ENCODE peak calls at places on chromosomes 7 and 10, in six cellular contexts. H is glutamatergic neuron, Z is AG09309, L is brain microvascular endothelial cell, G is bronchial epithelial cell, R is A549. E is an unnamed sample.
A peak's percentile ranks its signal among the peaks of the same experiment; 100 is the strongest.

GRCh38 chr10:75530337-75530736 is 98.9 kb downstream of the LRMDA start:
- DNase-seq in R (peak; percentile 74), Z (no peak), G (peak; percentile 38), L (no peak), H (no peak), E (no peak)

GRCh38 chr7:138880881-138881577 is 83.0 kb upstream of the ATP6V0A4 start:
- DNase-seq in R (no peak), Z (no peak), H (no peak), L (no peak), G (no peak), E (no peak)

GRCh38 chr10:42111661-42112330 is 526.6 kb downstream of the ZNF33B start:
- DNase-seq in R (no peak), Z (no peak), H (no peak), G (no peak), L (no peak), E (no peak)

GRCh38 chr7:101547022-101547915 is 81.8 kb downstream of the MYL10 start:
- DNase-seq in Z (no peak), G (no peak), R (no peak), L (no peak), H (peak; percentile 16), E (no peak)

GRCh38 chr7:38020134-38020533 is 99.7 kb downstream of the EPDR1 start:
- DNase-seq in Z (peak; percentile 39), G (peak; percentile 6), L (peak; percentile 19), R (no peak), H (no peak), E (no peak)

GRCh38 chr10:131750973-131751826 is 149.6 kb upstream of the PPP2R2D start:
- DNase-seq in Z (no peak), H (peak; percentile 27), R (no peak), G (no peak), L (no peak), E (no peak)

GRCh38 chr10:31343009-31343408 is 24.0 kb downstream of the ZEB1 start:
- DNase-seq in H (no peak), R (no peak), G (no peak), L (no peak), Z (no peak), E (no peak)

GRCh38 chr10:109237050-109237449 is 686.3 kb downstream of the XPNPEP1 start:
- DNase-seq in Z (no peak), L (no peak), R (no peak), H (no peak), G (no peak), E (no peak)

GRCh38 chr10:51007781-51008180 is 66.5 kb upstream of the PRKG1 start:
- DNase-seq in G (peak; percentile 83), R (no peak), L (peak; percentile 68), H (no peak), Z (no peak), E (no peak)

GRCh38 chr10:98097611-98098010 is 36.8 kb upstream of the R3HCC1L start:
- DNase-seq in G (no peak), Z (no peak), H (peak; percentile 29), R (no peak), L (no peak), E (no peak)

GRCh38 chr7:157963526-157963925 is 624.1 kb downstream of the PTPRN2 start:
- DNase-seq in G (no peak), Z (no peak), L (no peak), R (no peak), H (no peak), E (no peak)

GRCh38 chr7:84906889-84907288 is 280.0 kb downstream of the SEMA3D start:
- DNase-seq in H (no peak), L (no peak), G (no peak), Z (no peak), R (no peak), E (no peak)

GRCh38 chr7:124251616-124252015 is 218.7 kb upstream of the TMEM229A start:
- DNase-seq in L (no peak), G (no peak), R (no peak), H (no peak), Z (no peak), E (no peak)

GRCh38 chr10:84356951-84357350 is 28.6 kb downstream of the CCSER2 start:
- DNase-seq in H (no peak), Z (no peak), G (no peak), R (no peak), L (no peak), E (no peak)

GRCh38 chr7:149680316-149681025 is 92.9 kb downstream of the ZNF467 start:
- DNase-seq in Z (no peak), L (no peak), G (no peak), H (no peak), R (no peak), E (no peak)

GRCh38 chr7:98621573-98622482 is 4.7 kb downstream of the NPTX2 start:
- DNase-seq in Z (no peak), L (no peak), H (no peak), G (no peak), R (no peak), E (no peak)

GRCh38 chr7:98617960-98618418 is 904 bp downstream of the NPTX2 start:
- DNase-seq in H (peak; percentile 67), R (no peak), L (no peak), G (no peak), Z (no peak), E (no peak)

GRCh38 chr7:98617051-98617959 is at the start of gene NPTX2:
- DNase-seq in H (peak; percentile 96), Z (no peak), G (no peak), L (no peak), R (no peak), E (no peak)

GRCh38 chr7:98618786-98619185 is 1.7 kb downstream of the NPTX2 start:
- DNase-seq in R (no peak), G (peak; percentile 13), H (no peak), L (no peak), Z (no peak), E (no peak)

GRCh38 chr7:98619450-98620321 is 2.6 kb downstream of the NPTX2 start:
- DNase-seq in Z (peak; percentile 52), G (no peak), L (no peak), R (peak; percentile 33), H (peak; percentile 55), E (no peak)
- TF ChIP-seq CTCF in Z (no peak), G (no peak), L (no peak), R (no peak), H (no peak), E (no peak)

DNA sequence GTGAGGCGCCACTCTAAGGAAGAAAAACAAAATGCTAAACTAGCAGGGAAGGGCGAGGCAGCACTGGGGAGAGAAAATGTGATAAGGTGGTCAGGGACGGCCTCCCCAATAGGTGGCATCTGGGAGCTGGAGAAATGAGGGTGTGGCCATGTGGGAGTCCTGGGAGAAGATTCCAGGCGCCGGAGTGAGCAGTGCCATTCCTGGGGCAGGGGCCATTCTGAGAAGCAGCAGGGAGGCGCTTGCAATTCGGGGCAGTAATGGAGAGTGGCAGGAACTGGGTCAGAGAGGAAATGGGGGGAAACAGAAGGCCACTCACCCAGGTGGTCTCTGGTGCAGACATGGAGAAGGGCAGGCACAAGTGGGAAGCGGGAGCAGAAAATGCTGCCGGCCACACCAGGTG is 61.8 kb upstream of the LRRC18 start:
- DNase-seq in R (peak; percentile 13), Z (no peak), H (no peak), G (no peak), L (no peak), E (no peak)
- TF ChIP-seq CTCF in R (no peak), Z (peak; percentile 20), H (no peak), G (no peak), L (peak; percentile 41), E (no peak)

GRCh38 chr7:55157347-55158105 is 138.7 kb downstream of the EGFR start:
- DNase-seq in Z (no peak), L (peak; percentile 30), H (no peak), R (no peak), G (no peak), E (no peak)

GRCh38 chr7:55158541-55158940 is 139.7 kb downstream of the EGFR start:
- DNase-seq in L (peak; percentile 53), G (peak; percentile 22), R (no peak), Z (peak; percentile 82), H (no peak), E (no peak)

GRCh38 chr7:55158983-55159382 is 140.2 kb downstream of the EGFR start:
- DNase-seq in H (no peak), R (no peak), Z (no peak), L (no peak), G (no peak), E (no peak)

GRCh38 chr7:55155351-55156117 is 136.7 kb downstream of the EGFR start:
- DNase-seq in Z (no peak), R (no peak), H (no peak), G (no peak), L (no peak), E (no peak)

DNA sequence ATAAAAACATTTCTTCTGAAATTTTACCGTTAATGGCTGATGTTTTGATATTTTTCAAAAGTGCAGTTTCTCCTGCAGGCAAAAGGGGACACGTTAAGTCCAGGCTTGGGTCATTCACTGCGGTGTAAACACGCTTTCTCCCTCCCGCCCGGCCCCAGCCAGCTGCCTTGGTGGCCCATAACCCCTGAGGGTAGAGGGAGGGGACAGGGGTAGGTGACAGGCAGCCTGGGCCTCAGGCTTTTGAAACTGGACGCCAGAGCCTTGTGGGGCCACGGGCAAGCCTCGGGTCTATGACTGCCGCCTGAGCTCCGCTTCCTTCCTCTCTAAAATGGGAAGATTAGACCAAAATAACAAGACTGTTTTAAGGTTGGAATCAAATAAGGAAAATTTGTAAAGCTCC is 138.1 kb downstream of the EGFR start:
- DNase-seq in L (no peak), R (no peak), Z (no peak), G (no peak), H (no peak), E (no peak)
- TF ChIP-seq CTCF in L (no peak), R (no peak), Z (no peak), G (no peak), H (no peak), E (no peak)

GRCh38 chr10:71912431-71912830 is 51.8 kb upstream of the CHST3 start:
- DNase-seq in G (peak; percentile 32), L (no peak), H (no peak), Z (no peak), R (peak; percentile 35), E (no peak)
- TF ChIP-seq CTCF in G (no peak), L (peak; percentile 48), H (no peak), Z (peak; percentile 15), R (no peak), E (no peak)

DNA sequence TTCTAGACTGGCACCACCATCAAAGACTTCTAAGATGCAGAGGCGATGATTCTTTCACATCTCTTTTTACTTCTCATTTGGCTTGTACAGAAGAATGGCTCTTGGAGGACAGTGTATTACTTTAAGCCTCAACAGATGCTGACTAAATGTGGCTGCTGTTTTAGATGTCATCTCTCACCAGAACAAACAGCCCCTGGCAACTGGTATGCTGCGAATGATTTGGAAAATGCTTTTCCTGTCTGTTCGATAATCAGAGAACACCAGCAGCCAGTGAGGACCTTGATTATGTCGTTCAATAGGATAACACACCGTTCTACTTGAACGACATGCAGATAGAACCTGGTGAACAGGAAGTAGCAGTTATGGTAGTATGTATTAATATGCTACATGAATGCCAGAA is 131.8 kb downstream of the RNF216 start:
- DNase-seq in L (no peak), R (no peak), G (no peak), Z (no peak), H (no peak), E (no peak)
- TF ChIP-seq CTCF in L (no peak), R (no peak), G (no peak), Z (no peak), H (no peak), E (no peak)